ENCODE peak calls at places on chromosomes 7 and 10, in seven cellular contexts. O is thoracic aorta, J is fibroblast of mammary gland, R is kidney epithelial cell, B is GM23338, D is IMR-90, G is psoas muscle. M is an unnamed sample.

GRCh38 chr10:129705676-129706075 is 238.6 kb downstream of the MGMT start:
- DNase-seq in O (no peak), J (no peak), R (no peak), B (no peak), D (no peak), G (no peak), M (no peak)

GRCh38 chr10:106971411-106971831 is 193.1 kb downstream of the SORCS1 start:
- DNase-seq in O (no peak), J (no peak), R (no peak), B (no peak), D (no peak), G (no peak), M (no peak)

GRCh38 chr10:110758898-110759297 is 112.8 kb upstream of the PDCD4 start:
- DNase-seq in O (no peak), J (peak; percentile 44), R (no peak), B (peak; percentile 15), D (peak; percentile 62), G (no peak), M (no peak)

GRCh38 chr7:74655324-74655723 is 2.2 kb upstream of the GTF2I start:
- DNase-seq in O (no peak), J (no peak), R (no peak), B (no peak), D (peak; percentile 38), G (no peak), M (no peak)

GRCh38 chr10:80528901-80529300 is 8.8 kb upstream of the SH2D4B start:
- DNase-seq in O (no peak), J (no peak), R (no peak), B (no peak), D (no peak), G (peak; percentile 31), M (no peak)

GRCh38 chr10:53601260-53601875 is 828.8 kb upstream of the MBL2 start:
- DNase-seq in O (no peak), J (peak; percentile 42), R (no peak), B (peak; percentile 75), D (peak; percentile 28), G (no peak), M (no peak)

GRCh38 chr7:79308176-79308575 is 145.3 kb downstream of the MAGI2 start:
- DNase-seq in O (no peak), J (peak; percentile 39), R (no peak), B (peak; percentile 29), D (no peak), G (no peak), M (no peak)

GRCh38 chr7:101882595-101883564 is 65.5 kb downstream of the CUX1 start:
- DNase-seq in O (peak; percentile 90), J (peak; percentile 100), R (peak; percentile 98), B (peak; percentile 56), D (peak; percentile 100), G (peak; percentile 91), M (peak; percentile 61)

GRCh38 chr7:45404622-45405021 is 169.5 kb upstream of the ADCY1 start:
- DNase-seq in O (no peak), J (peak; percentile 11), R (no peak), B (no peak), D (no peak), G (no peak), M (no peak)

GRCh38 chr7:30752979-30753378 is 1.0 kb downstream of the INMT start:
- DNase-seq in O (no peak), J (peak; percentile 66), R (no peak), B (no peak), D (no peak), G (peak; percentile 90), M (no peak)

GRCh38 chr7:27151945-27152815 is at the start of gene HOXA3:
- DNase-seq in O (no peak), J (peak; percentile 85), R (no peak), B (peak; percentile 6), D (peak; percentile 59), G (peak; percentile 83), M (peak; percentile 47)

GRCh38 chr7:82472966-82473365 is 29.4 kb upstream of the CACNA2D1 start:
- DNase-seq in O (no peak), J (peak; percentile 11), R (no peak), B (no peak), D (peak; percentile 1), G (peak; percentile 34), M (no peak)

GRCh38 chr7:22377690-22378089 is 20.7 kb upstream of the RAPGEF5 start:
- DNase-seq in O (no peak), J (no peak), R (no peak), B (no peak), D (no peak), G (no peak), M (no peak)

GRCh38 chr10:129764901-129765663 is 199.0 kb downstream of the EBF3 start:
- DNase-seq in O (no peak), J (no peak), R (no peak), B (no peak), D (no peak), G (no peak), M (no peak)

GRCh38 chr10:48552946-48553564 is 51.8 kb downstream of the ARHGAP22 start:
- DNase-seq in O (no peak), J (no peak), R (no peak), B (no peak), D (no peak), G (no peak), M (no peak)

GRCh38 chr7:141551080-141551772 is at the start of gene AGK:
- DNase-seq in O (no peak), J (peak; percentile 75), R (no peak), B (peak; percentile 91), D (peak; percentile 75), G (peak; percentile 86), M (no peak)

GRCh38 chr7:132878228-132878919 is 203.5 kb downstream of the CHCHD3 start:
- DNase-seq in O (no peak), J (no peak), R (no peak), B (no peak), D (no peak), G (no peak), M (no peak)

GRCh38 chr10:117165557-117166419 is 27.7 kb upstream of the VAX1 start:
- DNase-seq in O (no peak), J (peak; percentile 49), R (no peak), B (peak; percentile 90), D (peak; percentile 33), G (peak; percentile 57), M (no peak)

GRCh38 chr7:134031835-134032617 is 95.1 kb upstream of the LRGUK start:
- DNase-seq in O (no peak), J (peak; percentile 4), R (no peak), B (no peak), D (peak; percentile 4), G (no peak), M (no peak)
- TF ChIP-seq CTCF in O (no peak), J (peak; percentile 11), R (no peak), B (no peak), D (peak; percentile 18), G (no peak), M (no peak)

DNA sequence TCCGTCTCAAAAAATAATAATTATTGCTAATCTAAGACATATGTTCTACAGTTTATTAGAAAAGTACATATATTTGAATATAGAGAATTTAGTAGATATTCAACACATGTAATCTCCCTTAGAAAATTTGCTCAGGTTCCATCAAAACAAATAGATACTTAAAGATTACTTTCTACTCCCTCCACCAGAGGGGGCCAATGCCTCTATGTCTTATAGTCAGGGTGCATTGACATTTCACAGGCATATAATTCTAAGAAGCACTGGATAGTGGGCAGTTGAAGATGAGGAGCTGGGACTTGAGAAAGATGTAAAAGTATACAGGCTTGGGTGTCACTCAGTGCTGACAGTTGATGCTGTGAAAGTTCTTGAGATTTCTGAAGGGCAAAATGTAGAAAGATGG is 301.6 kb upstream of the HPS1 start:
- DNase-seq in O (no peak), J (peak; percentile 55), R (peak; percentile 1), B (peak; percentile 83), D (peak; percentile 38), G (no peak), M (no peak)
- TF ChIP-seq CTCF in O (no peak), J (peak; percentile 53), R (peak; percentile 44), B (peak; percentile 65), D (peak; percentile 42), G (no peak), M (no peak)

GRCh38 chr7:64035388-64035787 is 9.8 kb upstream of the ZNF727 start:
- DNase-seq in O (no peak), J (no peak), R (no peak), B (no peak), D (no peak), G (no peak), M (no peak)

DNA sequence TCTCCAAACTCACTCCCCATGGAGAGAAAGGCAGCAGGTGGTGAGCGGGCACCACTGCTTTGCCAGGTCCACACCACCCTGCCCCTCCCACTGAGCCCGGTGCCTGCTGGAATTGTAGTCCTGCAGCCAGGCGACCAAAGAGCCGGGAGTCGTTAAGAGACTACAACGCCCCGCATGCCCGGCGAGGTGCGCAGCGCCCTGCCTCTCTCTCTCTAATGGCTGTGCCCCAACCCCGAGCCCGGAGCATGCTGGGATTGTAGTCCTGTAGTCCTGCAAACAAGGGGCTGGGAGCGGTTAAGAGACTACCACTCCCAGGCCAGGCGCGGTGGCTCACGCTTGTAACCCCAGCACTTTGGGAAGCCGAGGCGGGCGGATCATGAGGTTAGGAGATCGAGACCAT is 8.1 kb upstream of the ZNF727 start:
- DNase-seq in O (no peak), J (no peak), R (no peak), B (no peak), D (no peak), G (no peak), M (no peak)
- TF ChIP-seq CTCF in O (no peak), J (no peak), R (no peak), B (no peak), D (no peak), G (no peak), M (no peak)

DNA sequence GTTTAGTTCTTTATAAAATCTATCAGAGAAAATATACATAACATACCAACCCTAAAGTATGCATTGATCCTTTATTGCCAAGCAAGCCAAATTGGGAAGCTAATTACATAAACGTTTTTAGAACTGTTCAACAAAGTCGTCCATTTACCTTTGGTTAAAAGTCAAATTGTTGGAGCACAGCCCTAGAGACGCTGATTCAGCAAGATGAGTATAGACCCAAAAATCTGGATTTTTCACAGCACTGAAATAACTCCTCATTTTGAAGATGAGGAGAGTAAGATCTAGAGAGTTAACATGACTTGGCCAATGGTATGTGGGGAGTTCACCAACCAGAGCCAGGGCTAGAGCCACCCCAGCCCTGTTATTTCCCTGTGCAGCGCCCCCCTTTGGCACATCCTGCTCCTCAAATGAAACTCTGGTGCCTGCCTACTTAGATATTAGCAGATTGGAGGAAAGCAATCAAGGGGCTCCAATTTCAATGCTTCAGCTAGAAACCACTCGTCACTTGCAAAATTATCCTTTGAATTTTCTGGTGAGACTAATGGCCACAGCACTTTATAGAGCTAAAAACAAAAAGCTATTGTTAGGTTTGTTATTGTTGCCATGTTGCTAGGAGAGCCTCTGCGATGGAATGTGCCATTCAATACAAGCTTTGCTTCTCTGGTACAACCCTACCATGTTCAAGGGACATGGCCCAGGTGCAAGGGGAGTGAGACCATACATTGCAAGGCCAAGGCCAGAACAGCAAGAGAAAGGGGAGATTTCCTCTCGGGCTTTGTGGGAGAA is 132.6 kb upstream of the ZEB1 start:
- DNase-seq in O (no peak), J (no peak), R (peak; percentile 28), B (peak; percentile 77), D (no peak), G (no peak), M (no peak)
- TF ChIP-seq CTCF in O (no peak), J (no peak), R (peak; percentile 24), B (peak; percentile 69), D (no peak), G (no peak), M (no peak)

GRCh38 chr7:102917436-102918353 is 4.9 kb downstream of the LRRC17 start:
- DNase-seq in O (no peak), J (no peak), R (no peak), B (peak; percentile 41), D (no peak), G (no peak), M (no peak)
- TF ChIP-seq CTCF in O (no peak), J (no peak), R (no peak), B (peak; percentile 41), D (no peak), G (no peak), M (no peak)